ENCODE peak calls at places on chromosomes 6 and 20, in four cellular contexts. I, J, A and X are unnamed samples.

GRCh38 chr6:125792680-125793079 is 1.9 kb downstream of the NCOA7 start:
- DNase-seq in I (no peak), J (no peak), A (no peak), X (no peak)

GRCh38 chr6:152720964-152721363 is 23.3 kb downstream of the MYCT1 start:
- DNase-seq in I (no peak), J (no peak), A (no peak), X (no peak)

GRCh38 chr20:56630086-56630493 is 984 bp downstream of the TFAP2C start:
- DNase-seq in I (no peak), J (no peak), A (peak), X (no peak)

GRCh38 chr6:27130668-27131428 is 116.7 kb upstream of the PRSS16 start:
- DNase-seq in I (no peak), J (no peak), A (no peak), X (no peak)

GRCh38 chr6:79941489-79942151 is 5.7 kb downstream of the ELOVL4 start:
- DNase-seq in I (no peak), J (no peak), A (no peak), X (no peak)

GRCh38 chr6:20716865-20717264 is 182.6 kb downstream of the CDKAL1 start:
- DNase-seq in I (no peak), J (no peak), A (no peak), X (no peak)

GRCh38 chr6:150291968-150292710 is 76.7 kb upstream of the IYD start:
- DNase-seq in I (no peak), J (no peak), A (no peak), X (no peak)

GRCh38 chr6:118963003-118963402 is 28.0 kb upstream of the MCM9 start:
- DNase-seq in I (no peak), J (no peak), A (no peak), X (no peak)

GRCh38 chr20:48042628-48043027 is 257.3 kb upstream of the SULF2 start:
- DNase-seq in I (no peak), J (no peak), A (no peak), X (no peak)

GRCh38 chr20:45229264-45230056 is 8.3 kb downstream of the SEMG2 start:
- DNase-seq in I (no peak), J (no peak), A (peak), X (peak)

GRCh38 chr6:136823128-136823660 is 802 bp downstream of the PEX7 start:
- DNase-seq in I (no peak), J (no peak), A (no peak), X (peak)

DNA sequence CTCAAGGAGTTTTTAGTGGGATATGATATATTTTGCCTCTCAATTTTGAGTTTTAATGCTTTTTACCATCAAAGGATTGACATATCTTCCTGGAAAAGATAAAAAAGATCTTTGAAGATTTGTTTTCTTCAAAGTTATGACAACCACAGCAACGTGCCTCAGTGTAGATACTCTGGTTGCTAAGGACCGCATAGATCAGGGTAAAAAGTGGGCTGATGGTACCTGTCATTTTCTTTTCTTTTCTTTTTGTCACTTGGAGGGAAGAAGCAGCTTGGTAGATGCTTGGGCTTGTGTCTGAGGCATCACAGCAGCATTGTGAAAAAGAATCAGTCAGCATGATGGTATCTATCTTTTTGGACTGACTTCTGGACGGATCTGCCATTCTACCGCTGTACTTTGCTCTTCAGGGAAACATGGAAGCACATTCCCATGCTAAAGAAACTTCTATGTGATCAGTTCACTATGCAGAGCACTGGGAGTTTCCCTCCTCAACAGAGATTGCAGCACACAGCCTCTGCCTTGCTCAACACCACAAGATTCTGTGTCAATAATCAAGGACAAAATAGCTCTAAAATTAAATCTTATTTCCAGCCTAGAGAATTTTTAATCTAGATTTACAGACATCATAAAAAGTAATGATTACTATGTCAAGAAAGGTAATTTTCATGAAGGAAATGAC is 54.8 kb upstream of the SGK1 start:
- DNase-seq in I (no peak), J (no peak), A (peak), X (no peak)
- H3K27ac ChIP-seq in I (peak), J (no peak), A (peak), X (peak)

DNA sequence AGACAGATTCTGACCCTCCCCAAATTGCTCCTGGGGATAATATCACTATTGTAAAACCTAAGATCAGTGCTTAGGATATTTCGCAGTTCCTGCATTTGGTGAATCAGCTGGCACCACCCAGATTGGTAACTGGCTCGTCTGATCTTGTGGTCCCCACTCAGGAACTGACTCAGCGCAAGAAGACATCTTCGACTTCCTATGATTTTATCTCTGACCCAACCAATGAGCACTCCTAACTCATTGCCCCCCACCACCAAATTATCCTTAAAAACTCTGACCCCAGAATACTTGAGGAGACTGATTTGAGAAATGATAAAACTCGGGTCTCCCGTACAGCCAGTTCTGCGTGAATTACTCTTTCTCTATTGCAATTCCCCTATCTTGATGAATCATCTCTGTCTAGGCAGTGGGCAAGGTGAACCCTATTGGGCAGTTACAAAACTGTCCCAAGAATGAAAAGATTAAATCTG is 55.7 kb upstream of the PRND start:
- DNase-seq in I (no peak), J (no peak), A (no peak), X (peak)
- H3K4me3 ChIP-seq in I (no peak), J (no peak), A (no peak), X (no peak)

GRCh38 chr20:49824206-49824605 is 11.6 kb downstream of the SLC9A8 start:
- DNase-seq in I (no peak), J (no peak), A (no peak), X (no peak)

GRCh38 chr20:49823152-49823847 is 10.7 kb downstream of the SLC9A8 start:
- DNase-seq in I (no peak), J (no peak), A (no peak), X (no peak)

GRCh38 chr20:49821850-49822249 is 9.2 kb downstream of the SLC9A8 start:
- DNase-seq in I (no peak), J (no peak), A (no peak), X (no peak)

GRCh38 chr20:49821381-49821780 is 8.8 kb downstream of the SLC9A8 start:
- DNase-seq in I (no peak), J (no peak), A (no peak), X (no peak)

DNA sequence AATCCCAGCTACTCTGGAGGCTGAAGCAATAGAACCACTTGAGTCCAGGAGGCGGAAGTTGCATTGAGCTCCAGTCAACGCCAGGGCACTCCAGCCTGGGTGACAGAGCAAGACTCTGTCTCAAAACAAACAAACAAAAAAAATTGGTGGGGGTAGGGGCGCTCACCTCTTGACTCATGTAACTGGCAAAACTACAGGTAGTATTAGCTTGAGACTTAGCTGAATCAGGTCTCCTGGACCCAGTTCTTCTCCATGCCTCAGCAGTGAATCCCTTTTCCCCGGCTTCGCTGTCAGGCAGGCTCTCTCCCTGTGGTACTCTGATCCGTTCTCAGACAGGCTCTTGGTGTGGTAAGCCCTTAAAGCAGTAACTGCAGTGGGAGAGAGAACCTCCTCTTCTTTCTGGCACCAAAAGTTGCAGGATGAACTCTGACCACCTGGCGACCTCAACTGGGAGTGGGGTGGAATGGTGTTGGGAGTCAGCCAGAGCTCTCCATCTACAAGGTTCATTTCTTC is 12.9 kb downstream of the SLC9A8 start:
- DNase-seq in I (no peak), J (no peak), A (no peak), X (no peak)
- TF ChIP-seq CTCF in I (no peak), J (no peak), A (no peak), X (no peak)

GRCh38 chr20:49575551-49576060 is 7.7 kb upstream of the PTGIS start:
- DNase-seq in I (peak), J (no peak), A (peak), X (no peak)
- H3K27ac ChIP-seq in I (peak), J (no peak), A (peak), X (no peak)